ENCODE peak calls at places on chromosomes 1 and 21, in five cellular contexts. N is left colon, W is AG04449, S is left lung, J is thoracic aorta. C is an unnamed sample.
A peak's percentile ranks its signal among the peaks of the same experiment; 100 is the strongest.

GRCh38 chr1:17091252-17091651 is 28.0 kb downstream of the PADI2 start:
- DNase-seq in W (no peak), S (no peak), J (no peak), N (no peak), C (no peak)

GRCh38 chr21:32237021-32237420 is 41.8 kb downstream of the MIS18A start:
- DNase-seq in S (no peak), J (no peak), W (no peak), N (no peak), C (no peak)

GRCh38 chr1:234691567-234691966 is 81.6 kb upstream of the IRF2BP2 start:
- DNase-seq in J (no peak), N (no peak), S (no peak), W (no peak), C (no peak)

GRCh38 chr1:58090640-58091039 is 455.9 kb downstream of the OMA1 start:
- DNase-seq in W (no peak), S (no peak), N (no peak), J (no peak), C (no peak)

GRCh38 chr1:214604543-214604942 is 1.5 kb downstream of the CENPF start:
- DNase-seq in W (no peak), S (no peak), J (no peak), N (no peak), C (no peak)

GRCh38 chr1:167454929-167455785 is 63.2 kb downstream of the CD247 start:
- DNase-seq in J (no peak), W (no peak), N (peak; percentile 82), S (peak; percentile 80), C (peak; percentile 89)

GRCh38 chr1:38992450-38993111 is 1.5 kb downstream of the AKIRIN1 start:
- DNase-seq in N (no peak), W (no peak), J (no peak), S (no peak), C (no peak)

GRCh38 chr1:33367488-33368405 is 46.8 kb upstream of the A3GALT2 start:
- DNase-seq in W (no peak), J (no peak), N (peak; percentile 91), S (peak; percentile 90), C (peak; percentile 93)

GRCh38 chr1:94258873-94259331 is 21.5 kb upstream of the ARHGAP29 start:
- DNase-seq in W (peak; percentile 61), S (no peak), J (peak; percentile 24), N (no peak), C (no peak)

GRCh38 chr1:180116964-180117763 is 37.5 kb upstream of the QSOX1 start:
- DNase-seq in W (no peak), N (no peak), S (no peak), J (no peak), C (no peak)

GRCh38 chr1:203286161-203286984 is 18.9 kb upstream of the BTG2 start:
- DNase-seq in J (no peak), S (no peak), W (no peak), N (peak; percentile 64), C (peak; percentile 51)

GRCh38 chr1:226737819-226738420 is 1.2 kb downstream of the ITPKB start:
- DNase-seq in W (no peak), N (peak; percentile 69), S (peak; percentile 64), J (no peak), C (peak; percentile 82)

GRCh38 chr1:228989992-228990827 is 254.9 kb downstream of the RHOU start:
- DNase-seq in J (peak; percentile 21), W (no peak), N (peak; percentile 35), S (peak; percentile 87), C (peak; percentile 73)

GRCh38 chr1:161531986-161532875 is 7.9 kb downstream of the HSPA6 start:
- DNase-seq in W (no peak), N (no peak), J (no peak), S (no peak), C (no peak)

GRCh38 chr1:41009466-41009865 is 12.1 kb downstream of the SLFNL1 start:
- DNase-seq in J (no peak), W (no peak), N (no peak), S (no peak), C (no peak)

GRCh38 chr21:26776320-26777021 is 68.7 kb downstream of the ADAMTS1 start:
- DNase-seq in J (no peak), W (no peak), S (no peak), N (no peak), C (no peak)

GRCh38 chr1:161238039-161238473 is at the start of gene NR1I3:
- DNase-seq in S (no peak), W (no peak), N (no peak), J (no peak), C (no peak)

GRCh38 chr1:27284425-27285287 is 37.3 kb upstream of the TMEM222 start:
- DNase-seq in W (no peak), S (peak; percentile 84), J (peak; percentile 84), N (peak; percentile 97), C (peak; percentile 84)

GRCh38 chr1:109184657-109185056 is 29.1 kb upstream of the SARS1 start:
- DNase-seq in W (no peak), S (peak; percentile 53), J (no peak), N (no peak), C (peak; percentile 84)

GRCh38 chr1:62064831-62065230 is 129.8 kb upstream of the L1TD1 start:
- DNase-seq in N (no peak), J (no peak), W (no peak), S (no peak), C (no peak)

GRCh38 chr21:14545906-14546480 is at the start of gene SAMSN1:
- DNase-seq in J (no peak), W (no peak), N (peak; percentile 37), S (peak; percentile 65), C (no peak)

GRCh38 chr1:207798847-207799246 is 47.0 kb downstream of the CD46 start:
- DNase-seq in J (no peak), W (no peak), S (no peak), N (no peak), C (no peak)

GRCh38 chr1:30969903-30970302 is 61.3 kb upstream of the SDC3 start:
- DNase-seq in J (no peak), S (no peak), W (no peak), N (no peak), C (no peak)

GRCh38 chr1:228095938-228096337 is 7.2 kb downstream of the C1orf35 start:
- DNase-seq in S (no peak), N (no peak), W (no peak), J (no peak), C (no peak)

GRCh38 chr1:51323778-51324177 is 6.6 kb downstream of the TTC39A start:
- DNase-seq in W (no peak), N (no peak), J (no peak), S (no peak), C (no peak)

GRCh38 chr21:31660134-31660565 is 657 bp downstream of the SOD1 start:
- DNase-seq in W (no peak), J (no peak), N (peak; percentile 66), S (peak; percentile 46), C (no peak)

GRCh38 chr1:66489146-66489545 is 44.8 kb upstream of the SGIP1 start:
- DNase-seq in S (no peak), J (no peak), N (no peak), W (no peak), C (no peak)

GRCh38 chr1:228299901-228300300 is 92.1 kb downstream of the OBSCN start:
- DNase-seq in W (no peak), J (no peak), S (no peak), N (no peak), C (peak; percentile 42)

GRCh38 chr1:89286549-89287181 is 14.0 kb upstream of the GBP5 start:
- DNase-seq in W (no peak), N (no peak), S (no peak), J (no peak), C (no peak)

GRCh38 chr1:246492611-246493245 is 14.4 kb downstream of the SMYD3 start:
- DNase-seq in N (peak; percentile 68), W (peak; percentile 29), J (no peak), S (peak; percentile 53), C (peak; percentile 72)

GRCh38 chr1:17606826-17607440 is 67.4 kb downstream of the ARHGEF10L start:
- DNase-seq in N (peak; percentile 79), J (no peak), S (peak; percentile 66), W (no peak), C (peak; percentile 89)

GRCh38 chr1:110875216-110875731 is 2.3 kb downstream of the CD53 start:
- DNase-seq in J (no peak), N (no peak), S (no peak), W (no peak), C (no peak)

GRCh38 chr1:172442843-172443565 is 865 bp downstream of the PIGC start:
- DNase-seq in N (no peak), W (no peak), S (no peak), J (no peak), C (no peak)

GRCh38 chr1:26761217-26761616 is 26.5 kb upstream of the PIGV start:
- DNase-seq in N (no peak), W (no peak), J (no peak), S (no peak), C (no peak)

GRCh38 chr1:155884028-155884950 is 24.9 kb downstream of the SYT11 start:
- DNase-seq in S (no peak), J (no peak), W (no peak), N (peak; percentile 5), C (no peak)

GRCh38 chr1:18183477-18183974 is 75.9 kb downstream of the IGSF21 start:
- DNase-seq in J (no peak), W (no peak), S (no peak), N (no peak), C (no peak)

GRCh38 chr1:156898151-156898550 is 4.6 kb downstream of the PEAR1 start:
- DNase-seq in W (no peak), S (peak; percentile 52), J (no peak), N (no peak), C (no peak)